ENCODE peak calls at places on chromosomes 3 and 15, in nine cellular contexts. I is choroid plexus epithelial cell; V is cardiac muscle cell; P is stimulated activated CD4-positive, alpha-beta T cell treated with anti-CD3 and anti-CD28 coated beads, TNF-alpha, amount 100 ng/mL, for 48 hours; X is AG10803; O is HEK293T; D is activated naive CD8-positive, alpha-beta T cell treated with anti-CD3 and anti-CD28 coated beads, Interleukin-2, amount 50 U/mL, for 24 hours; L is Daoy; T is C1 segment of cervical spinal cord. B is an unnamed sample.

GRCh38 chr3:54642147-54642546 is 285.7 kb downstream of the LRTM1 start:
- DNase-seq in P (no peak), X (no peak), L (no peak), I (no peak), O (no peak), D (no peak), V (no peak), T (no peak), B (no peak)

GRCh38 chr3:194481103-194481502 is 5.7 kb downstream of the ATP13A3 start:
- DNase-seq in V (no peak), T (no peak), L (no peak), O (no peak), D (no peak), P (no peak), X (peak), I (peak), B (no peak)

GRCh38 chr3:188152660-188153497 is 1.1 kb upstream of the LPP start:
- DNase-seq in L (peak), T (no peak), X (peak), V (peak), P (no peak), D (peak), I (peak), O (peak), B (peak)

GRCh38 chr3:64595253-64595694 is 92.5 kb downstream of the ADAMTS9 start:
- DNase-seq in V (no peak), X (peak), P (no peak), O (no peak), I (peak), D (no peak), L (peak), T (no peak), B (peak)

GRCh38 chr3:140850210-140850955 is 91.3 kb upstream of the SLC25A36 start:
- DNase-seq in V (no peak), D (no peak), X (peak), I (no peak), L (peak), T (no peak), O (no peak), P (no peak), B (peak)

GRCh38 chr15:41561777-41562145 is 2.7 kb downstream of the TYRO3 start:
- DNase-seq in D (no peak), L (no peak), I (peak), V (no peak), X (peak), P (no peak), T (peak), O (no peak), B (no peak)

GRCh38 chr15:57444877-57445513 is 68.7 kb downstream of the CGNL1 start:
- DNase-seq in T (no peak), O (no peak), D (no peak), X (peak), L (peak), P (no peak), I (peak), V (no peak), B (no peak)

GRCh38 chr15:66819084-66819483 is 117.0 kb downstream of the SMAD6 start:
- DNase-seq in T (no peak), X (no peak), V (no peak), I (no peak), D (no peak), P (no peak), O (no peak), L (no peak), B (no peak)

GRCh38 chr15:50218291-50218690 is 36.3 kb downstream of the SLC27A2 start:
- DNase-seq in P (no peak), L (no peak), T (no peak), V (no peak), O (no peak), I (no peak), X (no peak), D (no peak), B (no peak)

GRCh38 chr3:33426068-33426467 is 14.1 kb downstream of the UBP1 start:
- DNase-seq in D (no peak), I (peak), P (no peak), T (no peak), O (no peak), X (no peak), L (no peak), V (no peak), B (no peak)

GRCh38 chr3:186786810-186787375 is 3.5 kb downstream of the EIF4A2 start:
- DNase-seq in V (no peak), P (no peak), L (no peak), O (no peak), T (no peak), I (peak), D (no peak), X (no peak), B (no peak)

GRCh38 chr3:106380232-106380631 is 511.4 kb upstream of the CBLB start:
- DNase-seq in L (no peak), I (no peak), O (no peak), V (no peak), X (no peak), T (no peak), P (no peak), D (no peak), B (no peak)

GRCh38 chr3:39118079-39118478 is 10.6 kb downstream of the TTC21A start:
- DNase-seq in P (no peak), O (no peak), T (no peak), I (no peak), L (no peak), D (no peak), X (no peak), V (no peak), B (no peak)

GRCh38 chr3:142850395-142851023 is 38.4 kb downstream of the PCOLCE2 start:
- DNase-seq in P (no peak), D (peak), V (no peak), I (peak), T (no peak), L (peak), X (peak), O (no peak), B (peak)

GRCh38 chr3:56590814-56591213 is 33.8 kb downstream of the CCDC66 start:
- DNase-seq in I (peak), T (no peak), V (no peak), O (no peak), X (no peak), D (no peak), P (no peak), L (no peak), B (no peak)